ENCODE peak calls at places on chromosomes 5 and 9, in nine cellular contexts. One of them, this sample, is unnamed.

GRCh38 chr5:160352308-160352707 is 18.1 kb downstream of the C1QTNF2 start:
- DNase-seq in cardiac fibroblast: no peak
- DNase-seq in heart right ventricle: no peak
- DNase-seq in MCF 10A: no peak
- DNase-seq in nephron progenitor cell: no peak
- DNase-seq in CD8-positive, alpha-beta T cell: no peak
- DNase-seq in lower lobe of right lung: no peak
- DNase-seq in colonic mucosa: no peak
- DNase-seq in RWPE1: no peak
- DNase-seq in this sample: no peak

GRCh38 chr5:151153766-151154272 is 3.8 kb downstream of the ANXA6 start:
- DNase-seq in heart right ventricle: no peak
- DNase-seq in nephron progenitor cell: no peak
- DNase-seq in lower lobe of right lung: no peak
- DNase-seq in MCF 10A: no peak
- DNase-seq in colonic mucosa: no peak
- DNase-seq in cardiac fibroblast: no peak
- DNase-seq in RWPE1: no peak
- DNase-seq in CD8-positive, alpha-beta T cell: no peak
- DNase-seq in this sample: no peak

GRCh38 chr9:125703662-125704061 is 3.3 kb downstream of the MAPKAP1 start:
- DNase-seq in cardiac fibroblast: no peak
- DNase-seq in MCF 10A: no peak
- DNase-seq in CD8-positive, alpha-beta T cell: no peak
- DNase-seq in heart right ventricle: no peak
- DNase-seq in lower lobe of right lung: no peak
- DNase-seq in colonic mucosa: no peak
- DNase-seq in RWPE1: no peak
- DNase-seq in nephron progenitor cell: no peak
- DNase-seq in this sample: no peak

GRCh38 chr9:108780949-108781734 is 74.6 kb downstream of the ACTL7B start:
- DNase-seq in cardiac fibroblast: no peak
- DNase-seq in MCF 10A: peak
- DNase-seq in heart right ventricle: no peak
- DNase-seq in nephron progenitor cell: peak
- DNase-seq in colonic mucosa: peak
- DNase-seq in lower lobe of right lung: no peak
- DNase-seq in RWPE1: no peak
- DNase-seq in CD8-positive, alpha-beta T cell: no peak
- DNase-seq in this sample: no peak

GRCh38 chr5:36441215-36441614 is 139.5 kb upstream of the RANBP3L start:
- DNase-seq in nephron progenitor cell: no peak
- DNase-seq in lower lobe of right lung: no peak
- DNase-seq in MCF 10A: no peak
- DNase-seq in CD8-positive, alpha-beta T cell: no peak
- DNase-seq in heart right ventricle: no peak
- DNase-seq in colonic mucosa: no peak
- DNase-seq in cardiac fibroblast: no peak
- DNase-seq in RWPE1: no peak
- DNase-seq in this sample: no peak

GRCh38 chr5:1152771-1153282 is 41.0 kb upstream of the SLC12A7 start:
- DNase-seq in colonic mucosa: no peak
- DNase-seq in RWPE1: no peak
- DNase-seq in CD8-positive, alpha-beta T cell: no peak
- DNase-seq in MCF 10A: no peak
- DNase-seq in nephron progenitor cell: no peak
- DNase-seq in heart right ventricle: no peak
- DNase-seq in cardiac fibroblast: no peak
- DNase-seq in lower lobe of right lung: no peak
- DNase-seq in this sample: no peak

GRCh38 chr5:35832757-35833156 is 23.9 kb upstream of the IL7R start:
- DNase-seq in nephron progenitor cell: no peak
- DNase-seq in lower lobe of right lung: no peak
- DNase-seq in CD8-positive, alpha-beta T cell: no peak
- DNase-seq in heart right ventricle: no peak
- DNase-seq in colonic mucosa: no peak
- DNase-seq in MCF 10A: no peak
- DNase-seq in RWPE1: no peak
- DNase-seq in cardiac fibroblast: no peak
- DNase-seq in this sample: no peak

GRCh38 chr9:113309204-113309813 is 6.1 kb upstream of the RNF183 start:
- DNase-seq in MCF 10A: peak
- DNase-seq in heart right ventricle: peak
- DNase-seq in CD8-positive, alpha-beta T cell: no peak
- DNase-seq in lower lobe of right lung: no peak
- DNase-seq in RWPE1: peak
- DNase-seq in cardiac fibroblast: peak
- DNase-seq in colonic mucosa: peak
- DNase-seq in nephron progenitor cell: no peak
- DNase-seq in this sample: peak

GRCh38 chr5:45454114-45454513 is 242.1 kb downstream of the HCN1 start:
- DNase-seq in nephron progenitor cell: peak
- DNase-seq in RWPE1: peak
- DNase-seq in lower lobe of right lung: no peak
- DNase-seq in CD8-positive, alpha-beta T cell: no peak
- DNase-seq in MCF 10A: peak
- DNase-seq in cardiac fibroblast: peak
- DNase-seq in heart right ventricle: peak
- DNase-seq in colonic mucosa: no peak
- DNase-seq in this sample: no peak

GRCh38 chr9:127863179-127863578 is 8.7 kb upstream of the ENG start:
- DNase-seq in lower lobe of right lung: no peak
- DNase-seq in MCF 10A: no peak
- DNase-seq in heart right ventricle: no peak
- DNase-seq in CD8-positive, alpha-beta T cell: no peak
- DNase-seq in RWPE1: no peak
- DNase-seq in nephron progenitor cell: no peak
- DNase-seq in cardiac fibroblast: no peak
- DNase-seq in colonic mucosa: no peak
- DNase-seq in this sample: no peak

GRCh38 chr5:122101636-122102285 is 23.7 kb upstream of the LOX start:
- DNase-seq in colonic mucosa: no peak
- DNase-seq in CD8-positive, alpha-beta T cell: no peak
- DNase-seq in RWPE1: peak
- DNase-seq in MCF 10A: peak
- DNase-seq in heart right ventricle: no peak
- DNase-seq in cardiac fibroblast: peak
- DNase-seq in lower lobe of right lung: no peak
- DNase-seq in nephron progenitor cell: no peak
- DNase-seq in this sample: peak

GRCh38 chr9:134422701-134423100 is 96.4 kb downstream of the RXRA start:
- DNase-seq in lower lobe of right lung: peak
- DNase-seq in RWPE1: no peak
- DNase-seq in CD8-positive, alpha-beta T cell: no peak
- DNase-seq in heart right ventricle: no peak
- DNase-seq in nephron progenitor cell: no peak
- DNase-seq in colonic mucosa: no peak
- DNase-seq in cardiac fibroblast: no peak
- DNase-seq in MCF 10A: no peak
- DNase-seq in this sample: no peak

GRCh38 chr9:3215658-3216057 is 310.1 kb downstream of the RFX3 start:
- DNase-seq in RWPE1: no peak
- DNase-seq in CD8-positive, alpha-beta T cell: no peak
- DNase-seq in colonic mucosa: no peak
- DNase-seq in heart right ventricle: no peak
- DNase-seq in lower lobe of right lung: no peak
- DNase-seq in nephron progenitor cell: no peak
- DNase-seq in MCF 10A: no peak
- DNase-seq in cardiac fibroblast: no peak
- DNase-seq in this sample: no peak

GRCh38 chr9:90835206-90835605 is 33.6 kb downstream of the SYK start:
- DNase-seq in CD8-positive, alpha-beta T cell: no peak
- DNase-seq in RWPE1: no peak
- DNase-seq in cardiac fibroblast: no peak
- DNase-seq in nephron progenitor cell: no peak
- DNase-seq in MCF 10A: no peak
- DNase-seq in heart right ventricle: no peak
- DNase-seq in lower lobe of right lung: no peak
- DNase-seq in colonic mucosa: no peak
- DNase-seq in this sample: no peak

GRCh38 chr9:107462691-107463090 is 26.9 kb downstream of the KLF4 start:
- DNase-seq in colonic mucosa: no peak
- DNase-seq in lower lobe of right lung: no peak
- DNase-seq in CD8-positive, alpha-beta T cell: no peak
- DNase-seq in cardiac fibroblast: peak
- DNase-seq in heart right ventricle: no peak
- DNase-seq in MCF 10A: no peak
- DNase-seq in RWPE1: no peak
- DNase-seq in nephron progenitor cell: no peak
- DNase-seq in this sample: peak

GRCh38 chr5:34639852-34640626 is 16.1 kb upstream of the RAI14 start:
- DNase-seq in nephron progenitor cell: no peak
- DNase-seq in CD8-positive, alpha-beta T cell: no peak
- DNase-seq in lower lobe of right lung: no peak
- DNase-seq in cardiac fibroblast: peak
- DNase-seq in colonic mucosa: no peak
- DNase-seq in RWPE1: no peak
- DNase-seq in heart right ventricle: no peak
- DNase-seq in MCF 10A: no peak
- DNase-seq in this sample: peak

GRCh38 chr5:80977764-80978163 is 17.6 kb downstream of the RASGRF2 start:
- DNase-seq in RWPE1: no peak
- DNase-seq in lower lobe of right lung: no peak
- DNase-seq in CD8-positive, alpha-beta T cell: no peak
- DNase-seq in nephron progenitor cell: no peak
- DNase-seq in MCF 10A: no peak
- DNase-seq in heart right ventricle: no peak
- DNase-seq in colonic mucosa: no peak
- DNase-seq in cardiac fibroblast: no peak
- DNase-seq in this sample: no peak

DNA sequence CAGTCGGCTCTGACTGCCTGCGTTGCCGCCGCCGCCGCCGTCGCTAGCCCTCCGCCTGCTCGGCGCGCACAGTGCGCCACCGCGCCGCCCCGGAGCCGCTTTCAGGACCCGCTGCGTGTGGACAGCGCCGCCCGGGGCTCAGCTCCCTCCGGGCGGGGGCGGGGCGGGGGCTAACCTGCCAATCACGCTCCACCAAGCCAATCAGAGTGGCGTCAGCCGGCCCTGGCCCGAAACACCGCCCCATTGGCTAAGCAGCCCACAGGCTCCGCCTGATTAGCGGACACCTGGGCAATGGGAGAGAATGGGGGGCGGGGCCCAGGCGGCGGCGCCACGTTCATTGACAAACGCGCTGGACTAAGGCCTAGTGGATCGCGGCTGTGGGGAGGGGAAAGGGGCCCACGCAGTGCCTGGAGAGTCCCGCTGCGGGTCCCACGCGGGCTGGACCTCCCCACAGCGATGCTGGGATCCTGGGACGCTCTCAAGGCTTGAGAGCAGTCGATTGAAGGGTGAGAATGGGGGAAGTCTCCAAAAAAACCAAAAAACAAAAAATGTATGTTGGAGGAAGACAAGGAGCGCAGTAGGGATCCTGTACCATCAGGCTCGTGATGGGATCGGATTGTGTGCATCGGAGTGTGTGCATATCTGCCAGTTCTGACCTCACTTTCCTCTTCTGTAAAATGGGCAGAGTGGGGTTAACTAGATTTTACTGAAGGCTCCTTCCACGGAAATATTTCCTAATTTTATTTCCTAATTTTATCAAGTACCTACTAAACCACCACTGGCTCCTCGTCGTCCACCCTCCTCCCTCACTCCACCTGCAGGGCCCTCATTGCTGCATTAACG is 6.3 kb downstream of the PAX5 start:
- DNase-seq in nephron progenitor cell: peak
- DNase-seq in colonic mucosa: peak
- DNase-seq in RWPE1: peak
- DNase-seq in CD8-positive, alpha-beta T cell: peak
- DNase-seq in lower lobe of right lung: peak
- DNase-seq in heart right ventricle: peak
- DNase-seq in cardiac fibroblast: peak
- DNase-seq in MCF 10A: peak
- DNase-seq in this sample: peak
- TF ChIP-seq CTCF in nephron progenitor cell: no peak
- TF ChIP-seq CTCF in colonic mucosa: no peak
- TF ChIP-seq CTCF in RWPE1: no peak
- TF ChIP-seq CTCF in CD8-positive, alpha-beta T cell: no peak
- TF ChIP-seq CTCF in lower lobe of right lung: no peak
- TF ChIP-seq CTCF in heart right ventricle: no peak
- TF ChIP-seq CTCF in cardiac fibroblast: no peak
- TF ChIP-seq CTCF in MCF 10A: no peak
- TF ChIP-seq CTCF in this sample: no peak

GRCh38 chr5:11494340-11494739 is 409.9 kb downstream of the CTNND2 start:
- DNase-seq in colonic mucosa: no peak
- DNase-seq in MCF 10A: no peak
- DNase-seq in nephron progenitor cell: no peak
- DNase-seq in lower lobe of right lung: no peak
- DNase-seq in cardiac fibroblast: peak
- DNase-seq in heart right ventricle: no peak
- DNase-seq in CD8-positive, alpha-beta T cell: no peak
- DNase-seq in RWPE1: no peak
- DNase-seq in this sample: no peak
- TF ChIP-seq CTCF in colonic mucosa: no peak
- TF ChIP-seq CTCF in MCF 10A: peak
- TF ChIP-seq CTCF in nephron progenitor cell: peak
- TF ChIP-seq CTCF in lower lobe of right lung: peak
- TF ChIP-seq CTCF in cardiac fibroblast: peak
- TF ChIP-seq CTCF in heart right ventricle: peak
- TF ChIP-seq CTCF in CD8-positive, alpha-beta T cell: no peak
- TF ChIP-seq CTCF in RWPE1: peak
- TF ChIP-seq CTCF in this sample: peak

GRCh38 chr5:53381-54174 is 38.4 kb upstream of the PLEKHG4B start:
- DNase-seq in CD8-positive, alpha-beta T cell: no peak
- DNase-seq in MCF 10A: peak
- DNase-seq in cardiac fibroblast: peak
- DNase-seq in heart right ventricle: no peak
- DNase-seq in lower lobe of right lung: no peak
- DNase-seq in colonic mucosa: no peak
- DNase-seq in RWPE1: peak
- DNase-seq in nephron progenitor cell: peak
- DNase-seq in this sample: no peak
- TF ChIP-seq CTCF in CD8-positive, alpha-beta T cell: no peak
- TF ChIP-seq CTCF in MCF 10A: no peak
- TF ChIP-seq CTCF in cardiac fibroblast: no peak
- TF ChIP-seq CTCF in heart right ventricle: no peak
- TF ChIP-seq CTCF in lower lobe of right lung: no peak
- TF ChIP-seq CTCF in colonic mucosa: no peak
- TF ChIP-seq CTCF in RWPE1: peak
- TF ChIP-seq CTCF in nephron progenitor cell: no peak
- TF ChIP-seq CTCF in this sample: peak

DNA sequence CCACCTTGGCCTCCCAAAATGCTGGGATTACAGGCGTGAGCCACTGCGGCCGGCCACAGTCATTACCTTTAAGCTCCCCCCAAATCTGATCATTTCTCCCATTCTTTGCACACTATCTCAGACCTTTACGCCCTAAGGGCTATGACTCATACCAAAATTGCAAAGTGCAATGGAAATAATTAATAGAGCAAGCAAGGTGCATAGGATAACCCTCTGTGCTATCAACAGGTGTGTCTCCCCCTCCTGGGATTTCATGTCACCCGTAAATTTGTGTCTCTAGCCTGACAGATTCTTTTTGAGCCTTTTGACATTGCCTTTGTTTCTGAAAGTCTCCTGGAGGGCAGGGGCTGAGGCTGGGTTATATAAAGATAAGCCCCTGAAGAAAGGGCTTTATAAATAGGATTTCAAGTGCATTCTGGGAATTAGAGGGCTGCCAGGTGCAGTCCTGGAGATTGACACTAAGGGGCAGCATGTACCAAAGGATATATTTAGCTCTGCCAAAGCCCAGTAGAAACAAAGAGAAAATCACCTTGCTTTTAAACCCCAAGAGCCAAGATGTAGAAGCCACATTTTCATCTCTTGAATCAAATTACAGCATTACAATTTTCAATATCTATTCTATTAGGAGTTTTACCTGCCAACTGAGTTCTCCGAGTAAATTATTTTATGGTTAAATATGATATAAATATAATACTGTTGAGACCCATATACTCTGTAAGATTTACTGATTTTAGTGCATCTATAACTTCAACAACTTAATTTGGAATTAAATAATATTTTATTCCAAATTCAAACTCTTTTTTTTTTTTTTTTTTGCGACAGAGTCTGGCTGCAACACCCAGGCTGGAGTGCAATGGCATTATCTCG is 18.2 kb downstream of the S100Z start:
- DNase-seq in cardiac fibroblast: peak
- DNase-seq in colonic mucosa: peak
- DNase-seq in CD8-positive, alpha-beta T cell: peak
- DNase-seq in heart right ventricle: peak
- DNase-seq in MCF 10A: peak
- DNase-seq in lower lobe of right lung: no peak
- DNase-seq in nephron progenitor cell: peak
- DNase-seq in RWPE1: peak
- DNase-seq in this sample: peak
- TF ChIP-seq CTCF in cardiac fibroblast: peak
- TF ChIP-seq CTCF in colonic mucosa: peak
- TF ChIP-seq CTCF in CD8-positive, alpha-beta T cell: peak
- TF ChIP-seq CTCF in heart right ventricle: peak
- TF ChIP-seq CTCF in MCF 10A: peak
- TF ChIP-seq CTCF in lower lobe of right lung: peak
- TF ChIP-seq CTCF in nephron progenitor cell: peak
- TF ChIP-seq CTCF in RWPE1: peak
- TF ChIP-seq CTCF in this sample: peak